ENCODE peak calls at places on chromosomes 5 and 9, in four cellular contexts. D, E, C and U are unnamed samples.

GRCh38 chr9:107989544-107989943 is 500.0 kb upstream of the KLF4 start:
- DNase-seq in D (no peak), E (no peak), C (no peak), U (no peak)

GRCh38 chr9:116274293-116274692 is 120.7 kb downstream of the PAPPA start:
- DNase-seq in C (no peak), D (no peak), E (no peak), U (no peak)

GRCh38 chr9:107485451-107486043 is 4.0 kb downstream of the KLF4 start:
- DNase-seq in D (no peak), C (no peak), E (no peak), U (no peak)

GRCh38 chr9:28805197-28805596 is 1231.9 kb upstream of the C9orf72 start:
- DNase-seq in C (no peak), D (no peak), E (no peak), U (no peak)

GRCh38 chr5:134555889-134556311 is 30.4 kb downstream of the JADE2 start:
- DNase-seq in C (no peak), D (no peak), E (peak), U (no peak)

GRCh38 chr5:108101105-108101504 is 280.8 kb downstream of the FBXL17 start:
- DNase-seq in E (no peak), D (no peak), C (no peak), U (no peak)

GRCh38 chr9:112218908-112219307 is 43.8 kb upstream of the SUSD1 start:
- DNase-seq in D (no peak), C (peak), E (no peak), U (no peak)

GRCh38 chr5:10708189-10708944 is 52.7 kb downstream of the DAP start:
- DNase-seq in E (no peak), D (no peak), C (no peak), U (no peak)

GRCh38 chr5:1801061-1801953 is at the start of gene NDUFS6:
- DNase-seq in E (peak), D (peak), C (no peak), U (peak)

GRCh38 chr5:170355601-170356098 is 33.5 kb downstream of the KCNMB1 start:
- DNase-seq in C (no peak), E (no peak), D (no peak), U (no peak)

GRCh38 chr9:114282104-114282485 is 40.8 kb upstream of the ORM1 start:
- DNase-seq in E (no peak), C (no peak), D (no peak), U (no peak)

GRCh38 chr5:177362102-177362868 is 4.6 kb downstream of the RGS14 start:
- DNase-seq in E (no peak), D (no peak), C (no peak), U (no peak)

GRCh38 chr5:42349163-42349562 is 74.1 kb upstream of the GHR start:
- DNase-seq in C (no peak), E (no peak), D (no peak), U (no peak)

GRCh38 chr9:126615251-126615790 is 1.6 kb downstream of the LMX1B start:
- DNase-seq in E (peak), D (no peak), C (no peak), U (no peak)

GRCh38 chr5:157252741-157253465 is 13.0 kb upstream of the CYFIP2 start:
- DNase-seq in C (peak), D (no peak), E (no peak), U (no peak)

GRCh38 chr5:10595305-10595677 is 31.4 kb downstream of the ANKRD33B start:
- DNase-seq in E (no peak), C (no peak), D (no peak), U (no peak)

GRCh38 chr9:82546131-82546530 is 516.8 kb downstream of the RASEF start:
- DNase-seq in E (no peak), C (no peak), D (no peak), U (peak)

GRCh38 chr9:129027685-129028191 is 393 bp downstream of the SH3GLB2 start:
- DNase-seq in E (peak), D (no peak), C (no peak), U (peak)

GRCh38 chr5:131109540-131110255 is 55.4 kb downstream of the HINT1 start:
- DNase-seq in D (no peak), E (peak), C (peak), U (no peak)

GRCh38 chr9:85212209-85212608 is 529.5 kb downstream of the AGTPBP1 start:
- DNase-seq in C (no peak), D (no peak), E (no peak), U (no peak)

GRCh38 chr9:4299006-4299795 is 667 bp downstream of the GLIS3 start:
- DNase-seq in C (no peak), E (no peak), D (no peak), U (peak)

GRCh38 chr5:11468334-11469039 is 435.8 kb downstream of the CTNND2 start:
- DNase-seq in E (no peak), C (no peak), D (no peak), U (no peak)

GRCh38 chr5:38695021-38695961 is 138.8 kb upstream of the LIFR start:
- DNase-seq in D (no peak), C (no peak), E (no peak), U (no peak)

GRCh38 chr5:68379275-68380026 is 163.9 kb downstream of the PIK3R1 start:
- DNase-seq in E (no peak), D (no peak), C (no peak), U (no peak)

GRCh38 chr9:121527371-121527770 is 27.7 kb upstream of the GGTA1 start:
- DNase-seq in D (no peak), E (no peak), C (no peak), U (no peak)

GRCh38 chr5:98769256-98770157 is 4.0 kb upstream of the RGMB start:
- DNase-seq in C (no peak), D (no peak), E (no peak), U (no peak)

GRCh38 chr5:1910861-1911772 is 28.4 kb upstream of the IRX4 start:
- DNase-seq in E (no peak), C (no peak), D (no peak), U (no peak)

GRCh38 chr9:70444904-70445303 is 30.4 kb upstream of the KLF9 start:
- DNase-seq in D (no peak), E (no peak), C (no peak), U (no peak)

GRCh38 chr5:85049020-85049419 is 664.3 kb upstream of the EDIL3 start:
- DNase-seq in C (no peak), E (peak), D (no peak), U (no peak)

GRCh38 chr5:57276353-57276752 is 102.5 kb downstream of the GPBP1 start:
- DNase-seq in D (no peak), E (no peak), C (no peak), U (no peak)

GRCh38 chr5:72121753-72122445 is 14.6 kb downstream of the MAP1B start:
- DNase-seq in C (no peak), D (no peak), E (no peak), U (no peak)
- TF ChIP-seq SUZ12 in C (no peak), D (no peak), E (no peak), U (no peak)

DNA sequence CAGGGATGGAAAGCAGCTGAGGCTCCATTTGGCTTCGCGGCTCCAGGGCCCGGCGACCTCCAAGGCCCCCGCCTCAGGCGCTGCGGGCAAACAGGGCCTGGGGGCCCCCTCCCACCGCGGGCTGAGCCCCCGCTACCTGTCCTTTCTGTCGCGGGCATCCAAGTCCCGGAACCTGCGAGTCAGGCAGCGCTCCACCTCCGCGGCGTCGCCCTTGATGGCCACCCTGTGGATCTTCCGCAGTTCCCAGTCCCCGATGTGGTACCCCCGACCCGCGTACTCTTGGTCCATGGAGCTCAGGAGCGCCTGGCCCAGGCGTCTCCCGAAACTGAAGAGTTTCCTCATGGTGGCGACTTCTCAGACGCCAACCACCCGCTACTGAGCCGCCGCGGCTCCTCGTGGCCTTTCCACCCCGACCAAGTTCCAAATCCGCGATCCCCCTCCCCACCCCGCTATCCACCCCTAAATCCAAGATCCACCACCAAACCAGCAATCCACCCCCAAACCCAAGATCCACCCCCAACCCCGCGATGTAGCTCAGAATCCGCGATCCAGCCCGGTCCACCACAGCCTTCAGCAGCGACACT is 86.5 kb upstream of the CCDC180 start:
- DNase-seq in C (no peak), E (no peak), D (no peak), U (no peak)
- H3K4me3 ChIP-seq in C (no peak), E (no peak), D (peak), U (peak)

GRCh38 chr5:173327084-173327947 is 898 bp downstream of the STC2 start:
- DNase-seq in D (no peak), E (no peak), C (no peak), U (no peak)
- H3K9ac ChIP-seq in D (peak), E (peak), C (no peak), U (peak)

GRCh38 chr5:171623551-171624097 is 162.0 kb upstream of the SMIM23 start:
- DNase-seq in C (no peak), D (peak), E (peak), U (peak)
- TF ChIP-seq SUZ12 in C (no peak), D (no peak), E (no peak), U (no peak)